ENCODE peak calls at places on chromosome 15, in nine cellular contexts. C, E, U, Q, P, W, H, L and I are unnamed samples.

GRCh38 chr15:24745276-24745675 is 69.7 kb downstream of the NPAP1 start:
- DNase-seq in C (no peak), E (no peak), U (no peak), Q (no peak), P (no peak), W (no peak), H (no peak), L (no peak), I (no peak)

GRCh38 chr15:36332301-36332700 is 247.1 kb upstream of the CDIN1 start:
- DNase-seq in C (no peak), E (no peak), U (no peak), Q (no peak), P (no peak), W (no peak), H (no peak), L (no peak), I (no peak)

GRCh38 chr15:96417760-96418130 is 87.2 kb downstream of the NR2F2 start:
- DNase-seq in C (no peak), E (no peak), U (no peak), Q (no peak), P (no peak), W (no peak), H (no peak), L (no peak), I (no peak)

GRCh38 chr15:39381517-39381916 is 199.4 kb upstream of the THBS1 start:
- DNase-seq in C (no peak), E (no peak), U (no peak), Q (no peak), P (no peak), W (no peak), H (no peak), L (no peak), I (no peak)

GRCh38 chr15:39579487-39580116 is 1.3 kb upstream of the THBS1 start:
- DNase-seq in C (peak; percentile 60), E (peak; percentile 82), U (peak; percentile 62), Q (peak; percentile 69), P (peak; percentile 70), W (peak; percentile 71), H (peak; percentile 91), L (peak; percentile 67), I (peak; percentile 73)

GRCh38 chr15:69324031-69324430 is 25.3 kb downstream of the PAQR5 start:
- DNase-seq in C (no peak), E (no peak), U (no peak), Q (no peak), P (no peak), W (no peak), H (no peak), L (no peak), I (no peak)

GRCh38 chr15:41161736-41162135 is 45.7 kb upstream of the INO80 start:
- DNase-seq in C (no peak), E (no peak), U (no peak), Q (no peak), P (no peak), W (no peak), H (no peak), L (no peak), I (no peak)

GRCh38 chr15:97745481-97746071 is 214.9 kb upstream of the ARRDC4 start:
- DNase-seq in C (peak; percentile 17), E (no peak), U (peak; percentile 34), Q (no peak), P (no peak), W (no peak), H (no peak), L (no peak), I (no peak)

GRCh38 chr15:74775132-74775562 is 6.7 kb upstream of the CSK start:
- DNase-seq in C (no peak), E (no peak), U (no peak), Q (no peak), P (peak; percentile 66), W (no peak), H (no peak), L (no peak), I (peak; percentile 39)

GRCh38 chr15:70140543-70141375 is 43.0 kb upstream of the TLE3 start:
- DNase-seq in C (peak; percentile 46), E (peak; percentile 81), U (no peak), Q (no peak), P (peak; percentile 69), W (peak; percentile 75), H (no peak), L (no peak), I (peak; percentile 77)

DNA sequence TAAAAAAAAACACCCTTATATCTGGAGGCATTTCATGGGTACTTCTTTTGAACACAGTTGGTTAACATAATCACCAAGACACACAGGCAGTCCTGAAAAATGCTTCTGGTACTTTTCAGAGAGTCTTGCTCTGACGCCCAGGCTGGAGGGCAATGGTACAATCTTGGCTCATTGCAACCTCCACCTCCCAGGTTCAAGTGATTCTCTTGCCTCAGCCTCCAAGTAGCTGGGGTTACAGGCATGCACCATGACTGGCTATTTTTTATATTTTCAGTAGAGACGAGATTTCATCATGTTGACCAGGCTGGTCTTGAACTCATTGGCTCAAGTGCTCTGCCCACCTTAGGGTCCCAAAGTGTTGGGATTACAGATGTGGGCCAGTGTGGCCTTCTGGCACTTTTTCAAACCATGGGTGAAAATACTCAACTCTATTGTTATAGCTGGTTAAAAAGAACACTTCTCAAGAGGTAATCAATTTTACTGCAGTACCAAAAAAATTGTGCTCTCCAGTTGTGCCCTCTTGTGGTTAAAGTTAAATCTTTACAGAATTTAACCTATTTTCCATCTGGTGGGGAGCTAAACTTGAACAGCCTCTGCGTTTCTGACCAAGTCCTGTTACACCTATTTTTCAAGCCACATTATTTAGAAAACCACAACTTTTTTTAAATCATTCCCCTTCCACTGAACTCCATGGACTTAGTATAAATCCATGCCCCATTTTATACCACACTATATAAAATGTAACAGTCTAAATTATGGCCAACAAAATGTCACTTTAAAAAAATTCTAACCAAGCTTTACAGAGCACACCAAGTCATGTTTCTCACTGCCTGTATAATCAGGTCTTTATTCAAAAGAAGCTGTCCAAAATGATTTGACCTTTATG is 1.2 kb upstream of the SNAPC5 start:
- DNase-seq in C (no peak), E (no peak), U (no peak), Q (no peak), P (no peak), W (no peak), H (no peak), L (no peak), I (no peak)
- H3K4me1 ChIP-seq in C (peaks cover 28% of the 10 kb centered on the region), E (peaks cover 44% of the 10 kb centered on the region), U (peaks cover 56% of the 10 kb centered on the region), Q (peaks cover 3% of the 10 kb centered on the region), P (peaks cover 25% of the 10 kb centered on the region), W (peaks cover 47% of the 10 kb centered on the region), H (peaks cover 36% of the 10 kb centered on the region), L (peaks cover 24% of the 10 kb centered on the region), I (peaks cover 30% of the 10 kb centered on the region)

GRCh38 chr15:83066034-83066760 is 855 bp downstream of the BTBD1 start:
- DNase-seq in C (no peak), E (no peak), U (no peak), Q (no peak), P (no peak), W (no peak), H (no peak), L (no peak), I (no peak)
- H3K4me1 ChIP-seq in C (peaks cover 19% of the 10 kb centered on the region), E (peaks cover 46% of the 10 kb centered on the region), U (peaks cover 34% of the 10 kb centered on the region), Q (peaks cover 15% of the 10 kb centered on the region), P (peaks cover 43% of the 10 kb centered on the region), W (peaks cover 49% of the 10 kb centered on the region), H (peaks cover 52% of the 10 kb centered on the region), L (peaks cover 55% of the 10 kb centered on the region), I (no peaks in the 10 kb centered on the region)

DNA sequence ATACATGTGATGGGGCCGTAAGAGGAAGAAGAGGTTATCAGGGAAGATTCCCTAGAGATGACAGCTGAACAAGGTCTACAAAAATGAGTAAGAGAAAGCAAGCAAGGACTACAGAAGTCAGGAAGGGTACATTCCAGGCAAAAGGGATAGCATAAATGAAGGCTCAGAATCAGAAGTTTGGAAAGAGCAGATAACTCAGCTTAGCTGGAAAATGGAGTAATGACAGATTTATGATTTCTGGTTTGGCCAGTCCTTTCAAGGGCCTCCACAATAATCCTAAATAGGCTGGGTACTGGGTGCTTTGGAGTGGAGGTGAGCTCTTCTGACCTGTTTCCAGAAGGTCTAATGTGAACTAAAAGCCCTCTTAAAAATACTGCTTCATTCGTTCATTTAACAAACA is 110.7 kb downstream of the MYO5A start:
- DNase-seq in C (no peak), E (no peak), U (no peak), Q (no peak), P (no peak), W (no peak), H (no peak), L (no peak), I (no peak)
- H3K4me1 ChIP-seq in C (no peaks in the 10 kb centered on the region), E (no peaks in the 10 kb centered on the region), U (no peaks in the 10 kb centered on the region), Q (no peaks in the 10 kb centered on the region), P (no peaks in the 10 kb centered on the region), W (no peaks in the 10 kb centered on the region), H (no peaks in the 10 kb centered on the region), L (no peaks in the 10 kb centered on the region), I (no peaks in the 10 kb centered on the region)

GRCh38 chr15:85407421-85408269 is 27.2 kb downstream of the AKAP13 start:
- DNase-seq in C (peak; percentile 50), E (no peak), U (peak; percentile 84), Q (no peak), P (no peak), W (no peak), H (no peak), L (no peak), I (no peak)
- H3K4me1 ChIP-seq in C (peaks cover 6% of the 10 kb centered on the region), E (peaks cover 67% of the 10 kb centered on the region), U (peaks cover 68% of the 10 kb centered on the region), Q (peaks cover 15% of the 10 kb centered on the region), P (peaks cover 23% of the 10 kb centered on the region), W (peaks cover 75% of the 10 kb centered on the region), H (peaks cover 58% of the 10 kb centered on the region), L (peaks cover 41% of the 10 kb centered on the region), I (peaks cover 17% of the 10 kb centered on the region)

GRCh38 chr15:92910451-92910850 is 10.3 kb downstream of the CHD2 start:
- DNase-seq in C (no peak), E (no peak), U (no peak), Q (no peak), P (no peak), W (no peak), H (no peak), L (no peak), I (no peak)
- H3K4me1 ChIP-seq in C (peaks cover 36% of the 10 kb centered on the region), E (peaks cover 99% of the 10 kb centered on the region), U (peaks cover 96% of the 10 kb centered on the region), Q (peaks cover 26% of the 10 kb centered on the region), P (peaks cover 67% of the 10 kb centered on the region), W (peaks cover 100% of the 10 kb centered on the region), H (peaks cover 99% of the 10 kb centered on the region), L (peaks cover 80% of the 10 kb centered on the region), I (peaks cover 6% of the 10 kb centered on the region)

GRCh38 chr15:26729030-26729429 is 43.8 kb downstream of the GABRB3 start:
- DNase-seq in C (no peak), E (no peak), U (no peak), Q (no peak), P (no peak), W (no peak), H (no peak), L (no peak), I (no peak)

GRCh38 chr15:26724381-26724780 is 48.5 kb downstream of the GABRB3 start:
- DNase-seq in C (no peak), E (no peak), U (no peak), Q (no peak), P (no peak), W (no peak), H (no peak), L (no peak), I (no peak)

GRCh38 chr15:26731965-26732364 is 40.9 kb downstream of the GABRB3 start:
- DNase-seq in C (no peak), E (no peak), U (no peak), Q (no peak), P (no peak), W (no peak), H (no peak), L (no peak), I (no peak)

GRCh38 chr15:26729581-26729980 is 43.3 kb downstream of the GABRB3 start:
- DNase-seq in C (no peak), E (no peak), U (no peak), Q (no peak), P (no peak), W (no peak), H (no peak), L (no peak), I (no peak)
- H3K4me1 ChIP-seq in C (no peaks in the 10 kb centered on the region), E (no peaks in the 10 kb centered on the region), U (peaks cover 11% of the 10 kb centered on the region), Q (no peaks in the 10 kb centered on the region), P (no peaks in the 10 kb centered on the region), W (no peaks in the 10 kb centered on the region), H (no peaks in the 10 kb centered on the region), L (no peaks in the 10 kb centered on the region), I (no peaks in the 10 kb centered on the region)